ENCODE peak calls at places on chromosomes 13 and 19, in four cellular contexts. One of them, this sample, is unnamed.

GRCh38 chr19:56751078-56751489 is 79.5 kb upstream of the ZNF835 start:
- DNase-seq in heart left ventricle: no peak
- DNase-seq in thyroid gland: peak; percentile 51
- DNase-seq in tibial nerve: no peak
- DNase-seq in this sample: no peak

GRCh38 chr13:44649118-44649455 is 73.0 kb upstream of the TSC22D1 start:
- DNase-seq in thyroid gland: no peak
- DNase-seq in heart left ventricle: no peak
- DNase-seq in tibial nerve: no peak
- DNase-seq in this sample: no peak

GRCh38 chr19:18152817-18153554 is at the start of gene PIK3R2:
- DNase-seq in tibial nerve: peak; percentile 100
- DNase-seq in heart left ventricle: peak; percentile 99
- DNase-seq in thyroid gland: peak; percentile 100
- DNase-seq in this sample: peak; percentile 100

GRCh38 chr13:23572836-23573235 is 2.6 kb downstream of the TNFRSF19 start:
- DNase-seq in thyroid gland: no peak
- DNase-seq in tibial nerve: no peak
- DNase-seq in heart left ventricle: no peak
- DNase-seq in this sample: no peak

GRCh38 chr13:109383683-109384082 is 402.7 kb downstream of the IRS2 start:
- DNase-seq in tibial nerve: no peak
- DNase-seq in thyroid gland: no peak
- DNase-seq in heart left ventricle: no peak
- DNase-seq in this sample: no peak

GRCh38 chr13:110327036-110327790 is 20.1 kb downstream of the COL4A2 start:
- DNase-seq in tibial nerve: no peak
- DNase-seq in heart left ventricle: no peak
- DNase-seq in thyroid gland: peak; percentile 56
- DNase-seq in this sample: no peak

GRCh38 chr19:38494379-38494778 is 60.9 kb downstream of the RYR1 start:
- DNase-seq in thyroid gland: no peak
- DNase-seq in heart left ventricle: no peak
- DNase-seq in tibial nerve: no peak
- DNase-seq in this sample: no peak

GRCh38 chr13:19634129-19634740 is 776 bp downstream of the MPHOSPH8 start:
- DNase-seq in thyroid gland: peak; percentile 38
- DNase-seq in heart left ventricle: peak; percentile 37
- DNase-seq in tibial nerve: peak; percentile 26
- DNase-seq in this sample: peak; percentile 32

GRCh38 chr19:38813323-38813722 is 578 bp upstream of the LGALS4 start:
- DNase-seq in tibial nerve: no peak
- DNase-seq in thyroid gland: no peak
- DNase-seq in heart left ventricle: no peak
- DNase-seq in this sample: no peak

GRCh38 chr19:2683430-2683995 is 19.0 kb downstream of the GNG7 start:
- DNase-seq in thyroid gland: no peak
- DNase-seq in heart left ventricle: no peak
- DNase-seq in tibial nerve: no peak
- DNase-seq in this sample: no peak

GRCh38 chr19:18401580-18402112 is 4.2 kb upstream of the LRRC25 start:
- DNase-seq in tibial nerve: peak; percentile 67
- DNase-seq in heart left ventricle: no peak
- DNase-seq in thyroid gland: peak; percentile 31
- DNase-seq in this sample: peak; percentile 64

GRCh38 chr19:32330149-32330548 is 15.3 kb upstream of the ZNF507 start:
- DNase-seq in heart left ventricle: no peak
- DNase-seq in thyroid gland: no peak
- DNase-seq in tibial nerve: no peak
- DNase-seq in this sample: no peak

GRCh38 chr19:12800873-12801465 is 631 bp downstream of the PRDX2 start:
- DNase-seq in thyroid gland: peak; percentile 26
- DNase-seq in tibial nerve: no peak
- DNase-seq in heart left ventricle: peak; percentile 46
- DNase-seq in this sample: no peak

GRCh38 chr19:14542721-14543328 is 13.4 kb downstream of the TECR start:
- DNase-seq in heart left ventricle: no peak
- DNase-seq in thyroid gland: no peak
- DNase-seq in tibial nerve: no peak
- DNase-seq in this sample: no peak

GRCh38 chr19:4337906-4338440 is 654 bp downstream of the STAP2 start:
- DNase-seq in thyroid gland: peak; percentile 48
- DNase-seq in tibial nerve: no peak
- DNase-seq in heart left ventricle: no peak
- DNase-seq in this sample: no peak

GRCh38 chr13:111460548-111461444 is 140.4 kb downstream of the TEX29 start:
- DNase-seq in heart left ventricle: peak; percentile 65
- DNase-seq in thyroid gland: peak; percentile 28
- DNase-seq in tibial nerve: peak; percentile 15
- DNase-seq in this sample: peak; percentile 59

GRCh38 chr19:15372470-15372869 is 7.1 kb downstream of the AKAP8 start:
- DNase-seq in thyroid gland: no peak
- DNase-seq in heart left ventricle: no peak
- DNase-seq in tibial nerve: no peak
- DNase-seq in this sample: no peak

GRCh38 chr19:47226426-47227346 is 4.3 kb downstream of the BBC3 start:
- DNase-seq in tibial nerve: peak; percentile 85
- DNase-seq in heart left ventricle: peak; percentile 94
- DNase-seq in thyroid gland: peak; percentile 68
- DNase-seq in this sample: no peak

GRCh38 chr13:105665284-105665683 is 870.2 kb downstream of the EFNB2 start:
- DNase-seq in heart left ventricle: no peak
- DNase-seq in thyroid gland: no peak
- DNase-seq in tibial nerve: no peak
- DNase-seq in this sample: no peak

GRCh38 chr19:52188822-52189744 is 769 bp upstream of the PPP2R1A start:
- DNase-seq in thyroid gland: peak; percentile 92
- DNase-seq in heart left ventricle: peak; percentile 100
- DNase-seq in tibial nerve: peak; percentile 47
- DNase-seq in this sample: peak; percentile 70

GRCh38 chr19:34975056-34975455 is 11.0 kb upstream of the ZNF792 start:
- DNase-seq in heart left ventricle: no peak
- DNase-seq in tibial nerve: no peak
- DNase-seq in thyroid gland: no peak
- DNase-seq in this sample: no peak

GRCh38 chr13:46721054-46721453 is 75.9 kb downstream of the ESD start:
- DNase-seq in tibial nerve: peak; percentile 68
- DNase-seq in thyroid gland: peak; percentile 53
- DNase-seq in heart left ventricle: peak; percentile 37
- DNase-seq in this sample: peak; percentile 42

GRCh38 chr19:49570138-49570856 is 10.1 kb downstream of the NOSIP start:
- DNase-seq in thyroid gland: peak; percentile 53
- DNase-seq in tibial nerve: peak; percentile 72
- DNase-seq in heart left ventricle: no peak
- DNase-seq in this sample: peak; percentile 53

GRCh38 chr13:42039457-42039945 is 8.9 kb upstream of the DGKH start:
- DNase-seq in heart left ventricle: no peak
- DNase-seq in thyroid gland: no peak
- DNase-seq in tibial nerve: peak; percentile 24
- DNase-seq in this sample: peak; percentile 46

GRCh38 chr19:46856062-46857022 is 4.5 kb upstream of the ARHGAP35 start:
- DNase-seq in thyroid gland: peak; percentile 96
- DNase-seq in tibial nerve: peak; percentile 95
- DNase-seq in heart left ventricle: peak; percentile 98
- DNase-seq in this sample: peak; percentile 96

GRCh38 chr19:46015961-46016425 is 6.9 kb downstream of the PGLYRP1 start:
- DNase-seq in tibial nerve: no peak
- DNase-seq in thyroid gland: no peak
- DNase-seq in heart left ventricle: no peak
- DNase-seq in this sample: no peak

GRCh38 chr13:28347456-28348371 is 147.2 kb downstream of the FLT1 start:
- DNase-seq in heart left ventricle: no peak
- DNase-seq in tibial nerve: no peak
- DNase-seq in thyroid gland: no peak
- DNase-seq in this sample: no peak
- H3K27ac ChIP-seq in heart left ventricle: no peak overlapping the region
- H3K27ac ChIP-seq in tibial nerve: no peak overlapping the region
- H3K27ac ChIP-seq in thyroid gland: no peak overlapping the region
- H3K27ac ChIP-seq in this sample: no peak overlapping the region

DNA sequence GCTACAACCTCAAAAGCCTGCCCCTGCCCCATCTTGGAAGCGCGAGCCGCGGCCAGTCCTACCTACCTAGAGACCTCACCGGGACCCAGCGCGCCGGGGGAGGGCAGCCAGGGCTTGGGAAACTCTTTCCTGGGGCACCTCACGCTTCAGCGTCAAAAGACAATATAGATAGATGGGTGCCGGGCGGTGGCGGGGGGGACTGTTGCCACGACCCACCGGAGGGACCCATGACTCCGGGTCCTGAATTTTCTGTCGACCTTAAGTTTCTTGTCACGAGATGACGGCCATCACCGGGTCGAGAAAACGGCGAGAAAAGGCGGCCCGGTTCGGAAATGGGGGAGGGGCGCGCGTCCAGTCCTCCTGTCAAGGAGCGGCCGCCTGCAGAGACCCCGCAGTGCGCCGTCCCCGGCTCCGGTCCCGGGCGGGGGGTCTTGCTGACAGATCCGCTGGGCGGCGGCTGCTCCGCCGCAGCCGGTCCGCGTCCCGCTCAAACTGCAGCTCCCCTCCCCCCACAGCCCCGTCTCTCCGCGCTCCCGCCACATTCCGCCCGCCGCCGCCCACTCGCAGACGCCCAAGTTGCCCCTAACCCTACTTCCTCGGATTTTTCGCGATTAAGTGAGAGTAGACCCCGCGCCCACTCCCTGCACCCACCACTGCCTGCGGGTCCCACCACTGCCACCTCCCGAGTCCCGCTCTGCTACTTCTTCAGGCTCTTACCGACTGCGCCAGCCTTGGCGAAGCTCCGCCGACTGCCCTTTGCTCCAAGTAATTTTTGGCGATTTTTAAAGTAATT is 66.1 kb downstream of the KCNRG start:
- DNase-seq in tibial nerve: peak; percentile 38
- DNase-seq in heart left ventricle: peak; percentile 56
- DNase-seq in thyroid gland: peak; percentile 49
- DNase-seq in this sample: peak; percentile 47
- TF ChIP-seq POLR2A in tibial nerve: no peak
- TF ChIP-seq POLR2A in heart left ventricle: no peak
- TF ChIP-seq POLR2A in thyroid gland: no peak
- TF ChIP-seq POLR2A in this sample: no peak

DNA sequence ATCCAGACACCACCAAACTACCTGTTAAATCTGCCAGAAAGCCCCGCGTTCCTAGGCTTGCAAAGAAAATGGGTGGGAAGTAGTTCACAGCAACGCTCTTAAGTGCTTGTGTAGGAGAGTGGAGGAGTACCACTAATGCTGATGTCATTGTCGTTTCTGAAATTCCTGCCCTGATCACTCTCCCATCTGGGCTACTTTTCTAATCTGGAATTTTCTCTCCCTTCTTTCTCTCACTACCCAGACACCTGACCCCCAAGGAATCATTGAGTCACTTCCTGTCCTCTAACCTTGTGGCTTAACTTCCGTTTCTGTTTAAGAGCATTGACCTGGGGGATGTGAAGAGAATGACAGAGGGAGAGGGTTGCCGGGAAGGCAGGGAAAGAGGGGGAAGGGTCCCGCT is 98.7 kb downstream of the STARD13 start:
- DNase-seq in thyroid gland: no peak
- DNase-seq in tibial nerve: no peak
- DNase-seq in heart left ventricle: no peak
- DNase-seq in this sample: no peak
- H3K27ac ChIP-seq in thyroid gland: peak overlapping the region; percentile 42
- H3K27ac ChIP-seq in tibial nerve: peak overlapping the region; percentile 87
- H3K27ac ChIP-seq in heart left ventricle: peak overlapping the region; percentile 31
- H3K27ac ChIP-seq in this sample: no peak overlapping the region

GRCh38 chr13:98097749-98098148 is 45.1 kb upstream of the FARP1 start:
- DNase-seq in heart left ventricle: no peak
- DNase-seq in tibial nerve: no peak
- DNase-seq in thyroid gland: no peak
- DNase-seq in this sample: no peak
- TF ChIP-seq POLR2A in heart left ventricle: no peak
- TF ChIP-seq POLR2A in tibial nerve: no peak
- TF ChIP-seq POLR2A in thyroid gland: no peak
- TF ChIP-seq POLR2A in this sample: no peak

DNA sequence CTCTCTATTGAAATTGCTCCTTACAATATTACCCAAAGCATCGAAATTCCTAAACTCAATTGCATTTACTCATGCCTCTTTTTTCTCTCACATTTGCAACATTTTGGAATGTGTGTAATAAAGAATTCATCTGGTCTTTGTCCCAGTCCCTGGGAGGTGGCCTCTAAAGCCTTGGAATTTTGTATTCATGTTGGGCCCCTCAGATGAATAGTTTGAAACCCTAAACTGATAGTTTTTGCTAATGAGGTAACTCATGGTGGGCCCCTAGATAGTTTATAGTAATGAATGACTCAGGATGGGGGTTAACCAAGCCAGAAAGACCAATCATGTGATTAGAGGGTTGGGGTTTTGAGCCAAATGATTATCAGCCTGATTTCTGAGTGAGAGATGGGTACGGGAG is 490.4 kb downstream of the DIAPH3 start:
- DNase-seq in tibial nerve: no peak
- DNase-seq in thyroid gland: no peak
- DNase-seq in heart left ventricle: no peak
- DNase-seq in this sample: no peak
- H3K27ac ChIP-seq in tibial nerve: no peak overlapping the region
- H3K27ac ChIP-seq in thyroid gland: no peak overlapping the region
- H3K27ac ChIP-seq in heart left ventricle: no peak overlapping the region
- H3K27ac ChIP-seq in this sample: no peak overlapping the region

DNA sequence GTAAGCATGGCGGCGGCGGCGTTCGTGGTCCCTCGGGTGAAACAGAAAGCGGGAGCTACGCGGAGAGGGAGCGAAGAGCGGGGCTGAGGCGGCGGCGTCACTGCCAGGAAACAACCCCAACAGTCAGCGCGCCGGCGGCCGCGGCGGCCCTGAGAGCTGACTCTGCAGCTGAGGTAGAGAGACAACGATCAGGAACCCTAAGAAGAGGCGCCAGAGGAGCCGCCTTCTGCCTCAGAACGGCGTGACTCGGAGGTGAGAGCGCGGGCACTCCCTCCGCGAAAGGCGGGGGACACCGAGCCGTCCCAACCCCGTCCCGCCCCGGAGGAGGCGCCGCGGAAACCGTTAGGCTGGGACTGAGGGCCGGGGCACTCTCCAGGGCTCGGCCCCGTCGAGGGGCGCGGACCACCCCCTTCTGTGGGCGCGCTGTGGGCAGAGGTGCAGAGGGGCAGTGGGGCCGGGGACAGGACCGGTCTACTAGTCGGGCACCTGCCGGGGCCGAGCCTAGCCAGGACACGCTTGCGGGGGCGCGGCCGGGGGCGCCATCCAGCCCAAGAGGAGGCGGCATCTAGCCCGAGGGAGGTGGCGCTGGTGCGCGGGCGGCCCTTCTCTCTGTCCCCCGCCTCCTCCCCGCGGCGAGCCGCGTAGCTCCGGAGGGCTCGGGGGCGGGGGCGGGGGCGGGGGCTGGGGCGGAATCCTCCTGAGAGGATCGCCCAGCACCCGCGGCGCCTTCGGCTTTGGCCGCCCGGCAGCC is 389 bp downstream of the FNDC3A start:
- DNase-seq in heart left ventricle: peak; percentile 88
- DNase-seq in thyroid gland: peak; percentile 88
- DNase-seq in tibial nerve: peak; percentile 63
- DNase-seq in this sample: peak; percentile 81
- TF ChIP-seq POLR2A in heart left ventricle: peak; percentile 39
- TF ChIP-seq POLR2A in thyroid gland: peak; percentile 86
- TF ChIP-seq POLR2A in tibial nerve: no peak
- TF ChIP-seq POLR2A in this sample: peak; percentile 39

GRCh38 chr13:21016487-21016886 is 44.9 kb downstream of the LATS2 start:
- DNase-seq in thyroid gland: peak; percentile 44
- DNase-seq in heart left ventricle: no peak
- DNase-seq in tibial nerve: no peak
- DNase-seq in this sample: no peak
- H3K27ac ChIP-seq in thyroid gland: peak overlapping the region; percentile 90
- H3K27ac ChIP-seq in heart left ventricle: no peak overlapping the region
- H3K27ac ChIP-seq in tibial nerve: peak overlapping the region; percentile 83
- H3K27ac ChIP-seq in this sample: no peak overlapping the region